ENCODE peak calls at places on chromosomes 5 and 9, in ten cellular contexts. One of them, this sample, is unnamed.

GRCh38 chr5:110108520-110108919 is 418.8 kb downstream of the MAN2A1 start:
- DNase-seq in ascending aorta: no peak
- DNase-seq in right cardiac atrium: no peak
- DNase-seq in aorta: no peak
- DNase-seq in neural progenitor cell: no peak
- DNase-seq in astrocyte: no peak
- DNase-seq in stomach: no peak
- DNase-seq in brain microvascular endothelial cell: no peak
- DNase-seq in IMR-90: no peak
- DNase-seq in A549: no peak
- DNase-seq in this sample: no peak

GRCh38 chr5:1245901-1246576 is 20.9 kb downstream of the SLC6A18 start:
- DNase-seq in astrocyte: no peak
- DNase-seq in right cardiac atrium: peak
- DNase-seq in ascending aorta: no peak
- DNase-seq in aorta: no peak
- DNase-seq in neural progenitor cell: no peak
- DNase-seq in stomach: no peak
- DNase-seq in brain microvascular endothelial cell: no peak
- DNase-seq in IMR-90: no peak
- DNase-seq in A549: no peak
- DNase-seq in this sample: no peak

GRCh38 chr9:34382879-34383278 is 6.2 kb upstream of the MYORG start:
- DNase-seq in IMR-90: no peak
- DNase-seq in right cardiac atrium: no peak
- DNase-seq in aorta: no peak
- DNase-seq in A549: no peak
- DNase-seq in neural progenitor cell: no peak
- DNase-seq in ascending aorta: no peak
- DNase-seq in stomach: no peak
- DNase-seq in astrocyte: no peak
- DNase-seq in brain microvascular endothelial cell: no peak
- DNase-seq in this sample: no peak

GRCh38 chr5:139180850-139181785 is 17.1 kb downstream of the SIL1 start:
- DNase-seq in stomach: no peak
- DNase-seq in aorta: no peak
- DNase-seq in neural progenitor cell: no peak
- DNase-seq in right cardiac atrium: no peak
- DNase-seq in IMR-90: no peak
- DNase-seq in ascending aorta: no peak
- DNase-seq in astrocyte: peak
- DNase-seq in brain microvascular endothelial cell: no peak
- DNase-seq in A549: no peak
- DNase-seq in this sample: no peak

GRCh38 chr5:75059887-75060286 is 7.5 kb upstream of the GCNT4 start:
- DNase-seq in A549: no peak
- DNase-seq in astrocyte: peak
- DNase-seq in ascending aorta: no peak
- DNase-seq in IMR-90: no peak
- DNase-seq in neural progenitor cell: no peak
- DNase-seq in aorta: no peak
- DNase-seq in right cardiac atrium: no peak
- DNase-seq in stomach: no peak
- DNase-seq in brain microvascular endothelial cell: no peak
- DNase-seq in this sample: no peak

GRCh38 chr5:128257096-128257495 is 173.5 kb downstream of the SLC12A2 start:
- DNase-seq in A549: no peak
- DNase-seq in ascending aorta: no peak
- DNase-seq in IMR-90: no peak
- DNase-seq in aorta: no peak
- DNase-seq in right cardiac atrium: no peak
- DNase-seq in brain microvascular endothelial cell: no peak
- DNase-seq in astrocyte: no peak
- DNase-seq in neural progenitor cell: no peak
- DNase-seq in stomach: no peak
- DNase-seq in this sample: no peak

GRCh38 chr9:121298016-121298538 is 30.1 kb downstream of the GSN start:
- DNase-seq in neural progenitor cell: peak
- DNase-seq in A549: no peak
- DNase-seq in ascending aorta: no peak
- DNase-seq in stomach: no peak
- DNase-seq in aorta: no peak
- DNase-seq in right cardiac atrium: no peak
- DNase-seq in IMR-90: no peak
- DNase-seq in brain microvascular endothelial cell: no peak
- DNase-seq in astrocyte: no peak
- DNase-seq in this sample: peak

GRCh38 chr5:68699966-68700365 is 393.8 kb upstream of the SLC30A5 start:
- DNase-seq in brain microvascular endothelial cell: no peak
- DNase-seq in IMR-90: no peak
- DNase-seq in astrocyte: no peak
- DNase-seq in stomach: no peak
- DNase-seq in neural progenitor cell: no peak
- DNase-seq in A549: no peak
- DNase-seq in ascending aorta: no peak
- DNase-seq in aorta: no peak
- DNase-seq in right cardiac atrium: no peak
- DNase-seq in this sample: no peak

GRCh38 chr5:73391441-73391871 is 57.1 kb downstream of the FOXD1 start:
- DNase-seq in brain microvascular endothelial cell: no peak
- DNase-seq in stomach: no peak
- DNase-seq in astrocyte: peak
- DNase-seq in neural progenitor cell: no peak
- DNase-seq in aorta: no peak
- DNase-seq in ascending aorta: no peak
- DNase-seq in IMR-90: peak
- DNase-seq in right cardiac atrium: no peak
- DNase-seq in A549: no peak
- DNase-seq in this sample: no peak

GRCh38 chr5:56851258-56851941 is 36.1 kb downstream of the MAP3K1 start:
- DNase-seq in stomach: no peak
- DNase-seq in brain microvascular endothelial cell: peak
- DNase-seq in astrocyte: no peak
- DNase-seq in right cardiac atrium: no peak
- DNase-seq in neural progenitor cell: no peak
- DNase-seq in ascending aorta: no peak
- DNase-seq in IMR-90: peak
- DNase-seq in aorta: no peak
- DNase-seq in A549: no peak
- DNase-seq in this sample: peak

GRCh38 chr9:106846307-106846706 is 16.7 kb upstream of the ZNF462 start:
- DNase-seq in aorta: no peak
- DNase-seq in A549: no peak
- DNase-seq in IMR-90: no peak
- DNase-seq in ascending aorta: no peak
- DNase-seq in astrocyte: no peak
- DNase-seq in brain microvascular endothelial cell: no peak
- DNase-seq in stomach: no peak
- DNase-seq in neural progenitor cell: no peak
- DNase-seq in right cardiac atrium: no peak
- DNase-seq in this sample: no peak

GRCh38 chr9:130313103-130313858 is 47.7 kb downstream of the HMCN2 start:
- DNase-seq in astrocyte: no peak
- DNase-seq in right cardiac atrium: no peak
- DNase-seq in neural progenitor cell: no peak
- DNase-seq in aorta: peak
- DNase-seq in A549: no peak
- DNase-seq in stomach: no peak
- DNase-seq in ascending aorta: no peak
- DNase-seq in brain microvascular endothelial cell: no peak
- DNase-seq in IMR-90: no peak
- DNase-seq in this sample: no peak

GRCh38 chr9:91395553-91396470 is 27.8 kb downstream of the NFIL3 start:
- DNase-seq in neural progenitor cell: no peak
- DNase-seq in right cardiac atrium: no peak
- DNase-seq in astrocyte: peak
- DNase-seq in ascending aorta: no peak
- DNase-seq in stomach: no peak
- DNase-seq in IMR-90: peak
- DNase-seq in aorta: no peak
- DNase-seq in A549: no peak
- DNase-seq in brain microvascular endothelial cell: peak
- DNase-seq in this sample: no peak

GRCh38 chr5:58671155-58671554 is 88.3 kb downstream of the RAB3C start:
- DNase-seq in brain microvascular endothelial cell: no peak
- DNase-seq in ascending aorta: no peak
- DNase-seq in IMR-90: no peak
- DNase-seq in stomach: no peak
- DNase-seq in right cardiac atrium: peak
- DNase-seq in aorta: no peak
- DNase-seq in astrocyte: no peak
- DNase-seq in A549: no peak
- DNase-seq in neural progenitor cell: no peak
- DNase-seq in this sample: no peak

GRCh38 chr5:154829181-154829588 is 21.2 kb downstream of the FAXDC2 start:
- DNase-seq in A549: no peak
- DNase-seq in stomach: no peak
- DNase-seq in ascending aorta: no peak
- DNase-seq in brain microvascular endothelial cell: no peak
- DNase-seq in IMR-90: no peak
- DNase-seq in right cardiac atrium: no peak
- DNase-seq in astrocyte: no peak
- DNase-seq in aorta: no peak
- DNase-seq in neural progenitor cell: no peak
- DNase-seq in this sample: peak

GRCh38 chr5:78677777-78678668 is 29.5 kb upstream of the LHFPL2 start:
- DNase-seq in IMR-90: peak
- DNase-seq in neural progenitor cell: no peak
- DNase-seq in A549: peak
- DNase-seq in astrocyte: peak
- DNase-seq in aorta: peak
- DNase-seq in brain microvascular endothelial cell: peak
- DNase-seq in stomach: no peak
- DNase-seq in ascending aorta: peak
- DNase-seq in right cardiac atrium: peak
- DNase-seq in this sample: peak

GRCh38 chr9:37333288-37333687 is 89.2 kb upstream of the GRHPR start:
- DNase-seq in stomach: no peak
- DNase-seq in brain microvascular endothelial cell: no peak
- DNase-seq in A549: no peak
- DNase-seq in neural progenitor cell: no peak
- DNase-seq in aorta: no peak
- DNase-seq in ascending aorta: no peak
- DNase-seq in right cardiac atrium: no peak
- DNase-seq in astrocyte: no peak
- DNase-seq in IMR-90: no peak
- DNase-seq in this sample: no peak

GRCh38 chr9:385818-386398 is 171.2 kb downstream of the DOCK8 start:
- DNase-seq in neural progenitor cell: peak
- DNase-seq in stomach: peak
- DNase-seq in A549: peak
- DNase-seq in brain microvascular endothelial cell: peak
- DNase-seq in astrocyte: peak
- DNase-seq in aorta: no peak
- DNase-seq in ascending aorta: no peak
- DNase-seq in IMR-90: peak
- DNase-seq in right cardiac atrium: no peak
- DNase-seq in this sample: peak

GRCh38 chr5:135391123-135391868 is 7.7 kb downstream of the MACROH2A1 start:
- DNase-seq in astrocyte: peak
- DNase-seq in aorta: no peak
- DNase-seq in stomach: no peak
- DNase-seq in ascending aorta: no peak
- DNase-seq in IMR-90: peak
- DNase-seq in neural progenitor cell: peak
- DNase-seq in right cardiac atrium: no peak
- DNase-seq in brain microvascular endothelial cell: peak
- DNase-seq in A549: no peak
- DNase-seq in this sample: no peak
- H3K27ac ChIP-seq in astrocyte: peak
- H3K27ac ChIP-seq in aorta: no peak
- H3K27ac ChIP-seq in stomach: no peak
- H3K27ac ChIP-seq in ascending aorta: no peak
- H3K27ac ChIP-seq in IMR-90: peak
- H3K27ac ChIP-seq in neural progenitor cell: no peak
- H3K27ac ChIP-seq in right cardiac atrium: peak
- H3K27ac ChIP-seq in brain microvascular endothelial cell: peak
- H3K27ac ChIP-seq in A549: no peak
- H3K27ac ChIP-seq in this sample: no peak

GRCh38 chr5:11931638-11932037 is 27.4 kb upstream of the CTNND2 start:
- DNase-seq in right cardiac atrium: no peak
- DNase-seq in brain microvascular endothelial cell: no peak
- DNase-seq in IMR-90: no peak
- DNase-seq in aorta: no peak
- DNase-seq in A549: no peak
- DNase-seq in stomach: no peak
- DNase-seq in neural progenitor cell: no peak
- DNase-seq in astrocyte: no peak
- DNase-seq in ascending aorta: no peak
- DNase-seq in this sample: no peak
- H3K4me3 ChIP-seq in right cardiac atrium: no peak
- H3K4me3 ChIP-seq in brain microvascular endothelial cell: no peak
- H3K4me3 ChIP-seq in IMR-90: no peak
- H3K4me3 ChIP-seq in aorta: no peak
- H3K4me3 ChIP-seq in A549: no peak
- H3K4me3 ChIP-seq in stomach: no peak
- H3K4me3 ChIP-seq in neural progenitor cell: no peak
- H3K4me3 ChIP-seq in astrocyte: no peak
- H3K4me3 ChIP-seq in ascending aorta: no peak
- H3K4me3 ChIP-seq in this sample: no peak

GRCh38 chr5:151168602-151169344 is 11.2 kb upstream of the ANXA6 start:
- DNase-seq in astrocyte: no peak
- DNase-seq in ascending aorta: no peak
- DNase-seq in IMR-90: no peak
- DNase-seq in neural progenitor cell: no peak
- DNase-seq in brain microvascular endothelial cell: no peak
- DNase-seq in stomach: no peak
- DNase-seq in aorta: no peak
- DNase-seq in A549: no peak
- DNase-seq in right cardiac atrium: no peak
- DNase-seq in this sample: no peak
- H3K27ac ChIP-seq in astrocyte: no peak
- H3K27ac ChIP-seq in ascending aorta: no peak
- H3K27ac ChIP-seq in IMR-90: no peak
- H3K27ac ChIP-seq in neural progenitor cell: no peak
- H3K27ac ChIP-seq in brain microvascular endothelial cell: no peak
- H3K27ac ChIP-seq in stomach: no peak
- H3K27ac ChIP-seq in aorta: no peak
- H3K27ac ChIP-seq in A549: no peak
- H3K27ac ChIP-seq in right cardiac atrium: no peak
- H3K27ac ChIP-seq in this sample: no peak

DNA sequence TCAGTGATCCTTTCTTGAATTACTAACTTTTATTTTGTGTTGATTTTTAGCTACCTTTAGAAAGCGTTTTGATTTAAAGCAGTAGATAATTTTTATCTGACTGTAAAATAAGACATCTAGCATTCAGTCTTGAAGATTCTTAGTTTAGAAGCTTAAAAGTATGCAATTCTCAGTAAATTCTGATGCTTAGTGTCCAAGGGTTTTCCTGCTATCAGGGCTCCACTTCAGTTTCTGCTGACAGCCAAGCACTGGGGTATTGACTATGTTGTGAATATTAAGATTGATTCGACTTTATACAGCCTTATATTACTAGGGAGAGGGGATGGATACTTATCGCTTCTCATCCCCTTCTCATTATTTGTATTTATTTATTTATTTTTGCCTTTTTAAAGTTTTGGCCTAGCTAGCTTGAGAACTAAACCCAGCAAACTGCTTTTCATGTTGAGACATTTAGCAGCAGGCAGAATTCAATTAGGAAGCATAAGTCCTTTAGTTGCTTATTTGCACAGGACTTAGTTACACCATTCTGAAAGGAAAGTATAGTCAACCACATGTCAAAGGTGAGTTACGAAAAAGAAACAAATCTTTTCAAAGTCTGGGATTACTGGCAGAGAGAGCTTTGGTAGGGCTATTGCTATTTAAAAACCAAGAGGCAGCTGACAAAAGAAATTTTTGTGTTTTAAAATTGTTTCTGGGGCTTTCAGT is 2.9 kb downstream of the PBX3 start:
- DNase-seq in IMR-90: peak
- DNase-seq in stomach: no peak
- DNase-seq in right cardiac atrium: no peak
- DNase-seq in neural progenitor cell: no peak
- DNase-seq in A549: no peak
- DNase-seq in astrocyte: no peak
- DNase-seq in ascending aorta: no peak
- DNase-seq in brain microvascular endothelial cell: no peak
- DNase-seq in aorta: no peak
- DNase-seq in this sample: no peak
- H3K4me3 ChIP-seq in IMR-90: no peak
- H3K4me3 ChIP-seq in stomach: peak
- H3K4me3 ChIP-seq in right cardiac atrium: peak
- H3K4me3 ChIP-seq in neural progenitor cell: peak
- H3K4me3 ChIP-seq in A549: no peak
- H3K4me3 ChIP-seq in astrocyte: peak
- H3K4me3 ChIP-seq in ascending aorta: no peak
- H3K4me3 ChIP-seq in brain microvascular endothelial cell: no peak
- H3K4me3 ChIP-seq in aorta: no peak
- H3K4me3 ChIP-seq in this sample: no peak